ENCODE peak calls at places on chromosomes 7 and 10, in eight cellular contexts. A is Panc1, J is HepG2, L is right lobe of liver, C is stomach, E is psoas muscle, U is IMR-90, G is PC-9. V is an unnamed sample.

GRCh38 chr10:131755200-131755599 is 145.6 kb upstream of the PPP2R2D start:
- DNase-seq in G (no peak), C (no peak), L (peak; percentile 21), E (no peak), J (no peak), A (no peak), U (no peak), V (no peak)

GRCh38 chr7:70416611-70417010 is 715.3 kb upstream of the GALNT17 start:
- DNase-seq in L (no peak), E (no peak), A (no peak), U (no peak), G (no peak), C (no peak), J (no peak), V (no peak)

GRCh38 chr10:125003146-125003900 is 61.4 kb downstream of the ZRANB1 start:
- DNase-seq in J (no peak), A (no peak), C (peak; percentile 20), L (peak; percentile 46), U (no peak), E (no peak), G (no peak), V (no peak)

GRCh38 chr7:106639476-106640334 is 21.3 kb downstream of the CCDC71L start:
- DNase-seq in E (no peak), A (no peak), G (no peak), J (no peak), C (no peak), L (no peak), U (no peak), V (no peak)

GRCh38 chr10:6386346-6386745 is 183.6 kb downstream of the PFKFB3 start:
- DNase-seq in A (no peak), L (no peak), J (no peak), U (no peak), E (no peak), G (no peak), C (no peak), V (no peak)

GRCh38 chr7:13897825-13898224 is 91.6 kb downstream of the ETV1 start:
- DNase-seq in E (no peak), J (no peak), C (no peak), U (peak; percentile 34), A (no peak), G (no peak), L (no peak), V (no peak)

GRCh38 chr7:44853391-44853790 is 5.5 kb upstream of the H2AZ2 start:
- DNase-seq in J (no peak), U (no peak), L (no peak), C (no peak), E (no peak), G (peak; percentile 65), A (no peak), V (no peak)

GRCh38 chr10:119543814-119544642 is 1.5 kb upstream of the RGS10 start:
- DNase-seq in J (no peak), G (no peak), E (no peak), L (no peak), U (no peak), A (no peak), C (no peak), V (no peak)

GRCh38 chr7:113625494-113626102 is 293.2 kb downstream of the PPP1R3A start:
- DNase-seq in J (no peak), L (no peak), U (no peak), E (no peak), C (no peak), A (no peak), G (no peak), V (no peak)

GRCh38 chr7:2567663-2568238 is 9.0 kb downstream of the IQCE start:
- DNase-seq in L (no peak), E (no peak), J (peak; percentile 42), U (peak; percentile 38), G (no peak), A (no peak), C (no peak), V (no peak)

GRCh38 chr7:80879849-80880248 is 39.0 kb downstream of the SEMA3C start:
- DNase-seq in C (no peak), E (no peak), G (no peak), J (no peak), L (no peak), U (peak; percentile 84), A (no peak), V (no peak)

GRCh38 chr10:49539320-49539885 is 482 bp upstream of the ERCC6 start:
- DNase-seq in U (peak; percentile 52), A (peak; percentile 24), G (peak; percentile 72), J (peak; percentile 24), C (peak; percentile 50), E (peak; percentile 30), L (peak; percentile 59), V (peak; percentile 52)

GRCh38 chr7:73577627-73578341 is 595 bp downstream of the TBL2 start:
- DNase-seq in E (no peak), G (no peak), C (no peak), U (no peak), A (no peak), L (peak; percentile 47), J (peak; percentile 30), V (no peak)

GRCh38 chr10:102712089-102712488 is 2.1 kb downstream of the ARL3 start:
- DNase-seq in U (no peak), E (no peak), J (no peak), L (no peak), C (no peak), A (no peak), G (no peak), V (no peak)

GRCh38 chr10:102712843-102713242 is 1.4 kb downstream of the ARL3 start:
- DNase-seq in G (no peak), A (no peak), E (no peak), U (no peak), L (no peak), C (no peak), J (no peak), V (no peak)

GRCh38 chr10:102713814-102714620 is at the start of gene ARL3:
- DNase-seq in A (peak; percentile 85), G (peak; percentile 89), U (peak; percentile 98), L (peak; percentile 99), C (peak; percentile 98), E (peak; percentile 98), J (peak; percentile 95), V (peak; percentile 98)

GRCh38 chr10:102714621-102715455 is at the start of gene SFXN2:
- DNase-seq in C (peak; percentile 49), U (no peak), L (no peak), G (no peak), A (no peak), E (no peak), J (no peak), V (peak; percentile 59)

GRCh38 chr10:102713483-102713813 is 749 bp downstream of the ARL3 start:
- DNase-seq in J (no peak), A (no peak), U (peak; percentile 19), L (no peak), G (no peak), E (no peak), C (no peak), V (no peak)
- TF ChIP-seq CTCF in J (no peak), A (no peak), U (no peak), L (no peak), G (no peak), E (no peak), C (no peak), V (no peak)

GRCh38 chr10:83037653-83038052 is 1101.7 kb upstream of the GHITM start:
- DNase-seq in L (no peak), G (no peak), A (no peak), E (no peak), J (no peak), U (no peak), C (no peak), V (no peak)
- TF ChIP-seq CTCF in L (no peak), G (no peak), A (no peak), E (no peak), J (no peak), U (no peak), C (no peak), V (no peak)

GRCh38 chr7:93249749-93250148 is 17.6 kb downstream of the VPS50 start:
- DNase-seq in C (no peak), L (no peak), U (peak; percentile 25), G (no peak), J (no peak), E (no peak), A (no peak), V (no peak)
- TF ChIP-seq CTCF in C (no peak), L (no peak), U (no peak), G (no peak), J (no peak), E (no peak), A (no peak), V (no peak)

GRCh38 chr7:3695602-3696001 is 394.6 kb downstream of the SDK1 start:
- DNase-seq in L (no peak), U (no peak), J (no peak), E (no peak), A (no peak), C (no peak), G (no peak), V (no peak)
- TF ChIP-seq CTCF in L (no peak), U (no peak), J (peak; percentile 27), E (no peak), A (peak; percentile 67), C (no peak), G (no peak), V (no peak)

GRCh38 chr10:102230861-102231356 is 4.8 kb downstream of the ELOVL3 start:
- DNase-seq in C (peak; percentile 53), J (no peak), G (no peak), L (peak; percentile 71), A (no peak), U (no peak), E (peak; percentile 40), V (peak; percentile 70)
- TF ChIP-seq CTCF in C (no peak), J (peak; percentile 57), G (no peak), L (peak; percentile 16), A (no peak), U (peak; percentile 23), E (no peak), V (no peak)

V was measured in Peyer's patch.